ENCODE peak calls at places on chromosome 11, in ten cellular contexts. Y is endothelial cell; F is uterus; J is activated T-helper 9 cell treated with anti-CD3 and anti-CD28 coated beads, Interleukin-2, amount 50 U/mL, for 16 hours; K is HCEC 1CT; H is BE2C; S is pancreas; C is mesenteric fat pad; W is T-helper 2 cell; O is NCI-H1105. U is an unnamed sample.

GRCh38 chr11:9577032-9577431 is 3.6 kb downstream of the WEE1 start:
- DNase-seq in J (no peak), C (no peak), O (no peak), S (no peak), K (peak), W (no peak), H (no peak), F (no peak), Y (no peak), U (no peak)

GRCh38 chr11:64119748-64120147 is 46.2 kb downstream of the MACROD1 start:
- DNase-seq in S (no peak), W (no peak), K (no peak), F (no peak), H (no peak), J (no peak), C (no peak), O (no peak), Y (no peak), U (peak)

GRCh38 chr11:95092549-95093324 is 3.1 kb downstream of the ENDOD1 start:
- DNase-seq in C (no peak), Y (no peak), S (no peak), J (no peak), W (no peak), F (no peak), O (no peak), H (peak), K (peak), U (no peak)

GRCh38 chr11:78195917-78196545 is 7.3 kb downstream of the USP35 start:
- DNase-seq in K (no peak), C (no peak), Y (no peak), F (no peak), W (no peak), J (no peak), O (no peak), S (no peak), H (no peak), U (no peak)

GRCh38 chr11:38598413-38598812 is 2000.4 kb upstream of the RAG2 start:
- DNase-seq in O (no peak), S (no peak), W (no peak), K (no peak), Y (peak), H (no peak), C (no peak), F (no peak), J (no peak), U (no peak)

GRCh38 chr11:75346912-75347647 is 4.4 kb downstream of the ARRB1 start:
- DNase-seq in C (no peak), F (peak), Y (no peak), W (no peak), J (no peak), O (no peak), S (no peak), K (peak), H (no peak), U (no peak)

GRCh38 chr11:104134760-104135159 is 29.2 kb downstream of the PDGFD start:
- DNase-seq in W (no peak), Y (no peak), K (peak), F (no peak), O (no peak), C (no peak), J (no peak), H (peak), S (no peak), U (no peak)

GRCh38 chr11:131695889-131696429 is 325.5 kb downstream of the NTM start:
- DNase-seq in W (no peak), C (no peak), Y (no peak), J (no peak), O (no peak), S (no peak), K (no peak), F (no peak), H (no peak), U (no peak)

GRCh38 chr11:118295834-118296454 is 8.6 kb upstream of the CD3E start:
- DNase-seq in O (no peak), S (no peak), K (peak), H (no peak), Y (no peak), F (no peak), W (no peak), C (no peak), J (no peak), U (peak)

GRCh38 chr11:1228921-1229451 is 6.1 kb downstream of the MUC5B start:
- DNase-seq in W (no peak), O (no peak), J (no peak), K (no peak), S (peak), Y (no peak), F (no peak), C (peak), H (peak), U (no peak)

GRCh38 chr11:12137938-12138731 is 27.7 kb downstream of the MICAL2 start:
- DNase-seq in C (peak), Y (no peak), J (no peak), H (no peak), K (peak), W (no peak), S (no peak), F (peak), O (no peak), U (no peak)

GRCh38 chr11:45811109-45811435 is 6.1 kb downstream of the SLC35C1 start:
- DNase-seq in K (no peak), S (no peak), H (no peak), O (no peak), Y (no peak), C (peak), F (no peak), J (no peak), W (no peak), U (no peak)

GRCh38 chr11:9688716-9689511 is 25.0 kb downstream of the SWAP70 start:
- DNase-seq in W (no peak), F (no peak), C (no peak), S (no peak), Y (no peak), O (no peak), J (no peak), H (peak), K (peak), U (no peak)

GRCh38 chr11:78451371-78452150 is 33.9 kb upstream of the GAB2 start:
- DNase-seq in H (no peak), K (no peak), W (no peak), Y (no peak), S (no peak), F (no peak), J (no peak), C (no peak), O (no peak), U (no peak)

GRCh38 chr11:9616042-9616640 is 42.7 kb downstream of the WEE1 start:
- DNase-seq in Y (no peak), J (no peak), H (no peak), O (no peak), S (no peak), K (no peak), C (no peak), W (no peak), F (no peak), U (no peak)

GRCh38 chr11:133966924-133967598 is 10.3 kb upstream of the IGSF9B start:
- DNase-seq in S (peak), C (no peak), K (no peak), F (peak), W (peak), J (peak), H (no peak), O (no peak), Y (peak), U (peak)

GRCh38 chr11:65013692-65014145 is 241 bp upstream of the ARL2 start:
- DNase-seq in K (peak), J (peak), C (peak), W (peak), O (peak), Y (peak), F (peak), H (peak), S (no peak), U (peak)

GRCh38 chr11:1486054-1486825 is at the start of gene MOB2:
- DNase-seq in J (no peak), H (no peak), K (no peak), S (peak), O (no peak), C (no peak), W (no peak), F (no peak), Y (no peak), U (no peak)